ENCODE peak calls at places on chromosomes 11 and 22, in ten cellular contexts. One of them, this sample, is unnamed.

GRCh38 chr11:78607691-78608090 is 33.0 kb upstream of the NARS2 start:
- DNase-seq in WTC11: no peak
- DNase-seq in activated naive CD4-positive, alpha-beta T cell: no peak
- DNase-seq in DMS153: no peak
- DNase-seq in suprapubic skin: no peak
- DNase-seq in stimulated activated CD4-positive, alpha-beta T cell treated with anti-CD3 and anti-CD28 coated beads, Interleukin-1b, Interleukin-23, amount 100 ng/mL, for 48 hours: no peak
- DNase-seq in AG10803: no peak
- DNase-seq in neuronal stem cell: no peak
- DNase-seq in NCI-H2227 treated with DMSO at 0.1 percent for 48 hours: no peak
- DNase-seq in caudate nucleus: no peak
- DNase-seq in this sample: no peak

GRCh38 chr11:106473089-106473722 is 395.7 kb downstream of the AASDHPPT start:
- DNase-seq in WTC11: no peak
- DNase-seq in activated naive CD4-positive, alpha-beta T cell: no peak
- DNase-seq in DMS153: no peak
- DNase-seq in suprapubic skin: no peak
- DNase-seq in stimulated activated CD4-positive, alpha-beta T cell treated with anti-CD3 and anti-CD28 coated beads, Interleukin-1b, Interleukin-23, amount 100 ng/mL, for 48 hours: no peak
- DNase-seq in AG10803: peak; percentile 12
- DNase-seq in neuronal stem cell: no peak
- DNase-seq in NCI-H2227 treated with DMSO at 0.1 percent for 48 hours: no peak
- DNase-seq in caudate nucleus: no peak
- DNase-seq in this sample: no peak

GRCh38 chr11:103322861-103323260 is 213.6 kb downstream of the DYNC2H1 start:
- DNase-seq in WTC11: no peak
- DNase-seq in activated naive CD4-positive, alpha-beta T cell: no peak
- DNase-seq in DMS153: no peak
- DNase-seq in suprapubic skin: no peak
- DNase-seq in stimulated activated CD4-positive, alpha-beta T cell treated with anti-CD3 and anti-CD28 coated beads, Interleukin-1b, Interleukin-23, amount 100 ng/mL, for 48 hours: no peak
- DNase-seq in AG10803: peak; percentile 17
- DNase-seq in neuronal stem cell: no peak
- DNase-seq in NCI-H2227 treated with DMSO at 0.1 percent for 48 hours: no peak
- DNase-seq in caudate nucleus: no peak
- DNase-seq in this sample: no peak

GRCh38 chr11:76391811-76392475 is 10.8 kb downstream of the GVQW3 start:
- DNase-seq in WTC11: no peak
- DNase-seq in activated naive CD4-positive, alpha-beta T cell: no peak
- DNase-seq in DMS153: no peak
- DNase-seq in suprapubic skin: no peak
- DNase-seq in stimulated activated CD4-positive, alpha-beta T cell treated with anti-CD3 and anti-CD28 coated beads, Interleukin-1b, Interleukin-23, amount 100 ng/mL, for 48 hours: no peak
- DNase-seq in AG10803: no peak
- DNase-seq in neuronal stem cell: no peak
- DNase-seq in NCI-H2227 treated with DMSO at 0.1 percent for 48 hours: no peak
- DNase-seq in caudate nucleus: no peak
- DNase-seq in this sample: no peak

GRCh38 chr11:94185387-94186084 is 56.9 kb downstream of the PANX1 start:
- DNase-seq in WTC11: no peak
- DNase-seq in activated naive CD4-positive, alpha-beta T cell: no peak
- DNase-seq in DMS153: no peak
- DNase-seq in suprapubic skin: no peak
- DNase-seq in stimulated activated CD4-positive, alpha-beta T cell treated with anti-CD3 and anti-CD28 coated beads, Interleukin-1b, Interleukin-23, amount 100 ng/mL, for 48 hours: no peak
- DNase-seq in AG10803: peak; percentile 98
- DNase-seq in neuronal stem cell: no peak
- DNase-seq in NCI-H2227 treated with DMSO at 0.1 percent for 48 hours: no peak
- DNase-seq in caudate nucleus: no peak
- DNase-seq in this sample: no peak

GRCh38 chr22:47154621-47155081 is 392.2 kb downstream of the TBC1D22A start:
- DNase-seq in WTC11: no peak
- DNase-seq in activated naive CD4-positive, alpha-beta T cell: no peak
- DNase-seq in DMS153: no peak
- DNase-seq in suprapubic skin: no peak
- DNase-seq in stimulated activated CD4-positive, alpha-beta T cell treated with anti-CD3 and anti-CD28 coated beads, Interleukin-1b, Interleukin-23, amount 100 ng/mL, for 48 hours: no peak
- DNase-seq in AG10803: peak; percentile 73
- DNase-seq in neuronal stem cell: no peak
- DNase-seq in NCI-H2227 treated with DMSO at 0.1 percent for 48 hours: no peak
- DNase-seq in caudate nucleus: no peak
- DNase-seq in this sample: peak; percentile 22

GRCh38 chr11:112175596-112175947 is 260 bp downstream of the BCO2 start:
- DNase-seq in WTC11: no peak
- DNase-seq in activated naive CD4-positive, alpha-beta T cell: no peak
- DNase-seq in DMS153: no peak
- DNase-seq in suprapubic skin: no peak
- DNase-seq in stimulated activated CD4-positive, alpha-beta T cell treated with anti-CD3 and anti-CD28 coated beads, Interleukin-1b, Interleukin-23, amount 100 ng/mL, for 48 hours: no peak
- DNase-seq in AG10803: no peak
- DNase-seq in neuronal stem cell: no peak
- DNase-seq in NCI-H2227 treated with DMSO at 0.1 percent for 48 hours: no peak
- DNase-seq in caudate nucleus: no peak
- DNase-seq in this sample: peak; percentile 68

GRCh38 chr11:8906629-8907028 is 4.4 kb upstream of the AKIP1 start:
- DNase-seq in WTC11: no peak
- DNase-seq in activated naive CD4-positive, alpha-beta T cell: no peak
- DNase-seq in DMS153: no peak
- DNase-seq in suprapubic skin: no peak
- DNase-seq in stimulated activated CD4-positive, alpha-beta T cell treated with anti-CD3 and anti-CD28 coated beads, Interleukin-1b, Interleukin-23, amount 100 ng/mL, for 48 hours: no peak
- DNase-seq in AG10803: peak; percentile 76
- DNase-seq in neuronal stem cell: no peak
- DNase-seq in NCI-H2227 treated with DMSO at 0.1 percent for 48 hours: peak; percentile 45
- DNase-seq in caudate nucleus: no peak
- DNase-seq in this sample: no peak

GRCh38 chr11:69489031-69489745 is 7.7 kb downstream of the LINC01488 start:
- DNase-seq in WTC11: no peak
- DNase-seq in activated naive CD4-positive, alpha-beta T cell: no peak
- DNase-seq in DMS153: no peak
- DNase-seq in suprapubic skin: no peak
- DNase-seq in stimulated activated CD4-positive, alpha-beta T cell treated with anti-CD3 and anti-CD28 coated beads, Interleukin-1b, Interleukin-23, amount 100 ng/mL, for 48 hours: no peak
- DNase-seq in AG10803: no peak
- DNase-seq in neuronal stem cell: no peak
- DNase-seq in NCI-H2227 treated with DMSO at 0.1 percent for 48 hours: no peak
- DNase-seq in caudate nucleus: no peak
- DNase-seq in this sample: no peak

GRCh38 chr11:78801161-78801884 is 226.7 kb upstream of the NARS2 start:
- DNase-seq in WTC11: no peak
- DNase-seq in activated naive CD4-positive, alpha-beta T cell: no peak
- DNase-seq in DMS153: peak; percentile 77
- DNase-seq in suprapubic skin: no peak
- DNase-seq in stimulated activated CD4-positive, alpha-beta T cell treated with anti-CD3 and anti-CD28 coated beads, Interleukin-1b, Interleukin-23, amount 100 ng/mL, for 48 hours: no peak
- DNase-seq in AG10803: peak; percentile 98
- DNase-seq in neuronal stem cell: no peak
- DNase-seq in NCI-H2227 treated with DMSO at 0.1 percent for 48 hours: no peak
- DNase-seq in caudate nucleus: no peak
- DNase-seq in this sample: no peak

GRCh38 chr11:6646631-6647281 is 8.9 kb downstream of the DCHS1 start:
- DNase-seq in WTC11: no peak
- DNase-seq in activated naive CD4-positive, alpha-beta T cell: no peak
- DNase-seq in DMS153: no peak
- DNase-seq in suprapubic skin: no peak
- DNase-seq in stimulated activated CD4-positive, alpha-beta T cell treated with anti-CD3 and anti-CD28 coated beads, Interleukin-1b, Interleukin-23, amount 100 ng/mL, for 48 hours: no peak
- DNase-seq in AG10803: peak; percentile 84
- DNase-seq in neuronal stem cell: no peak
- DNase-seq in NCI-H2227 treated with DMSO at 0.1 percent for 48 hours: no peak
- DNase-seq in caudate nucleus: no peak
- DNase-seq in this sample: no peak

GRCh38 chr11:65452806-65453490 is 30.4 kb downstream of the NEAT1 start:
- DNase-seq in WTC11: no peak
- DNase-seq in activated naive CD4-positive, alpha-beta T cell: no peak
- DNase-seq in DMS153: no peak
- DNase-seq in suprapubic skin: peak; percentile 79
- DNase-seq in stimulated activated CD4-positive, alpha-beta T cell treated with anti-CD3 and anti-CD28 coated beads, Interleukin-1b, Interleukin-23, amount 100 ng/mL, for 48 hours: no peak
- DNase-seq in AG10803: peak; percentile 93
- DNase-seq in neuronal stem cell: no peak
- DNase-seq in NCI-H2227 treated with DMSO at 0.1 percent for 48 hours: no peak
- DNase-seq in caudate nucleus: no peak
- DNase-seq in this sample: no peak

GRCh38 chr11:42521994-42522393 is 789.8 kb upstream of the API5 start:
- DNase-seq in WTC11: no peak
- DNase-seq in activated naive CD4-positive, alpha-beta T cell: no peak
- DNase-seq in DMS153: no peak
- DNase-seq in suprapubic skin: no peak
- DNase-seq in stimulated activated CD4-positive, alpha-beta T cell treated with anti-CD3 and anti-CD28 coated beads, Interleukin-1b, Interleukin-23, amount 100 ng/mL, for 48 hours: no peak
- DNase-seq in AG10803: peak; percentile 2
- DNase-seq in neuronal stem cell: no peak
- DNase-seq in NCI-H2227 treated with DMSO at 0.1 percent for 48 hours: no peak
- DNase-seq in caudate nucleus: no peak
- DNase-seq in this sample: no peak

GRCh38 chr22:27504854-27505253 is 296.7 kb downstream of the MN1 start:
- DNase-seq in WTC11: no peak
- DNase-seq in activated naive CD4-positive, alpha-beta T cell: no peak
- DNase-seq in DMS153: no peak
- DNase-seq in suprapubic skin: no peak
- DNase-seq in stimulated activated CD4-positive, alpha-beta T cell treated with anti-CD3 and anti-CD28 coated beads, Interleukin-1b, Interleukin-23, amount 100 ng/mL, for 48 hours: no peak
- DNase-seq in AG10803: no peak
- DNase-seq in neuronal stem cell: no peak
- DNase-seq in NCI-H2227 treated with DMSO at 0.1 percent for 48 hours: no peak
- DNase-seq in caudate nucleus: no peak
- DNase-seq in this sample: no peak

This sample was measured in hippocampal formation.